ENCODE peak calls at places on chromosomes 1 and 21, in eight cellular contexts. Y, K, U, R, I, A, F and P are unnamed samples.

GRCh38 chr1:109252893-109253802 is 3.8 kb downstream of the CELSR2 start:
- DNase-seq in Y (no peak), K (no peak), U (no peak), R (peak), I (peak), A (peak), F (no peak), P (peak)

GRCh38 chr1:31668303-31668883 is 23.7 kb upstream of the PEF1 start:
- DNase-seq in Y (no peak), K (no peak), U (no peak), R (no peak), I (no peak), A (no peak), F (no peak), P (no peak)

GRCh38 chr1:8711873-8712412 is 105.5 kb downstream of the RERE start:
- DNase-seq in Y (no peak), K (no peak), U (no peak), R (no peak), I (no peak), A (no peak), F (no peak), P (no peak)

GRCh38 chr1:194512957-194513356 is 1326.5 kb upstream of the B3GALT2 start:
- DNase-seq in Y (no peak), K (no peak), U (no peak), R (no peak), I (no peak), A (no peak), F (no peak), P (no peak)

GRCh38 chr1:107965112-107965991 is at the start of gene VAV3:
- DNase-seq in Y (peak), K (peak), U (peak), R (peak), I (no peak), A (peak), F (peak), P (peak)

GRCh38 chr1:224357626-224358124 is 996 bp downstream of the CNIH4 start:
- DNase-seq in Y (no peak), K (peak), U (peak), R (no peak), I (no peak), A (peak), F (peak), P (no peak)

GRCh38 chr1:26336477-26337205 is 17.3 kb downstream of the CRYBG2 start:
- DNase-seq in Y (peak), K (no peak), U (peak), R (peak), I (no peak), A (peak), F (peak), P (no peak)

GRCh38 chr1:240591552-240591951 is 20.4 kb downstream of the GREM2 start:
- DNase-seq in Y (no peak), K (no peak), U (no peak), R (no peak), I (no peak), A (no peak), F (no peak), P (no peak)

GRCh38 chr21:42671778-42672593 is 18.6 kb downstream of the PDE9A start:
- DNase-seq in Y (no peak), K (peak), U (peak), R (peak), I (no peak), A (no peak), F (no peak), P (no peak)

GRCh38 chr1:99685516-99686180 is 39.7 kb downstream of the PALMD start:
- DNase-seq in Y (no peak), K (peak), U (peak), R (peak), I (no peak), A (peak), F (peak), P (no peak)

GRCh38 chr1:63662846-63663245 is 69.6 kb downstream of the PGM1 start:
- DNase-seq in Y (no peak), K (peak), U (no peak), R (no peak), I (no peak), A (peak), F (peak), P (no peak)

GRCh38 chr1:10755977-10756521 is 40.4 kb downstream of the CASZ1 start:
- DNase-seq in Y (peak), K (peak), U (no peak), R (peak), I (no peak), A (peak), F (peak), P (no peak)

GRCh38 chr21:16185766-16186165 is 456.0 kb downstream of the USP25 start:
- DNase-seq in Y (no peak), K (no peak), U (no peak), R (no peak), I (no peak), A (no peak), F (no peak), P (no peak)